ENCODE peak calls at places on chromosomes 13 and 19, in six cellular contexts. One of them, this sample, is unnamed.

GRCh38 chr19:44575116-44575700 is 38.2 kb upstream of the IGSF23 start:
- DNase-seq in SK-N-SH: no peak
- DNase-seq in HL-60: no peak
- DNase-seq in H1: no peak
- DNase-seq in K562: no peak
- DNase-seq in HepG2: no peak
- DNase-seq in this sample: no peak

GRCh38 chr13:44884076-44884729 is 105.1 kb downstream of the NUFIP1 start:
- DNase-seq in K562: no peak
- DNase-seq in SK-N-SH: no peak
- DNase-seq in HepG2: no peak
- DNase-seq in H1: no peak
- DNase-seq in HL-60: no peak
- DNase-seq in this sample: no peak

GRCh38 chr19:397321-397720 is 11.6 kb downstream of the C2CD4C start:
- DNase-seq in H1: no peak
- DNase-seq in HepG2: no peak
- DNase-seq in SK-N-SH: no peak
- DNase-seq in HL-60: no peak
- DNase-seq in K562: no peak
- DNase-seq in this sample: no peak

GRCh38 chr13:98664924-98665637 is 87.4 kb downstream of the SLC15A1 start:
- DNase-seq in HL-60: no peak
- DNase-seq in HepG2: no peak
- DNase-seq in H1: no peak
- DNase-seq in SK-N-SH: no peak
- DNase-seq in K562: no peak
- DNase-seq in this sample: no peak

GRCh38 chr19:10290439-10290875 is 705 bp downstream of the ICAM5 start:
- DNase-seq in K562: no peak
- DNase-seq in H1: peak; percentile 81
- DNase-seq in HepG2: no peak
- DNase-seq in SK-N-SH: no peak
- DNase-seq in HL-60: no peak
- DNase-seq in this sample: no peak

GRCh38 chr19:55369651-55370304 is 485 bp downstream of the IL11 start:
- DNase-seq in H1: peak; percentile 87
- DNase-seq in K562: peak; percentile 82
- DNase-seq in SK-N-SH: peak; percentile 96
- DNase-seq in HL-60: no peak
- DNase-seq in HepG2: no peak
- DNase-seq in this sample: no peak

GRCh38 chr19:10919352-10920287 is 8.8 kb downstream of the YIPF2 start:
- DNase-seq in H1: no peak
- DNase-seq in HL-60: no peak
- DNase-seq in SK-N-SH: no peak
- DNase-seq in K562: no peak
- DNase-seq in HepG2: no peak
- DNase-seq in this sample: no peak

GRCh38 chr19:17202249-17202648 is 12.9 kb upstream of the USE1 start:
- DNase-seq in SK-N-SH: no peak
- DNase-seq in HepG2: no peak
- DNase-seq in K562: no peak
- DNase-seq in HL-60: no peak
- DNase-seq in H1: no peak
- DNase-seq in this sample: no peak

GRCh38 chr19:5085566-5085965 is 116.7 kb downstream of the KDM4B start:
- DNase-seq in HL-60: no peak
- DNase-seq in K562: no peak
- DNase-seq in H1: no peak
- DNase-seq in HepG2: no peak
- DNase-seq in SK-N-SH: no peak
- DNase-seq in this sample: no peak

GRCh38 chr19:52941941-52942370 is 18.7 kb upstream of the ZNF888 start:
- DNase-seq in HL-60: peak; percentile 48
- DNase-seq in K562: no peak
- DNase-seq in SK-N-SH: peak; percentile 25
- DNase-seq in H1: peak; percentile 70
- DNase-seq in HepG2: no peak
- DNase-seq in this sample: no peak

GRCh38 chr13:23960566-23961156 is 63.4 kb upstream of the C1QTNF9B start:
- DNase-seq in HL-60: no peak
- DNase-seq in K562: no peak
- DNase-seq in H1: no peak
- DNase-seq in HepG2: peak; percentile 30
- DNase-seq in SK-N-SH: no peak
- DNase-seq in this sample: no peak

GRCh38 chr19:11092181-11092538 is 2.9 kb downstream of the LDLR start:
- DNase-seq in HepG2: peak; percentile 92
- DNase-seq in HL-60: no peak
- DNase-seq in K562: no peak
- DNase-seq in H1: no peak
- DNase-seq in SK-N-SH: no peak
- DNase-seq in this sample: no peak

GRCh38 chr19:15248648-15249559 is 16.7 kb upstream of the EPHX3 start:
- DNase-seq in HL-60: no peak
- DNase-seq in SK-N-SH: no peak
- DNase-seq in HepG2: no peak
- DNase-seq in K562: no peak
- DNase-seq in H1: no peak
- DNase-seq in this sample: no peak

GRCh38 chr13:90933097-90933826 is 414.2 kb upstream of the MIR17HG start:
- DNase-seq in SK-N-SH: no peak
- DNase-seq in HL-60: no peak
- DNase-seq in HepG2: no peak
- DNase-seq in K562: no peak
- DNase-seq in H1: no peak
- DNase-seq in this sample: no peak

GRCh38 chr13:30870049-30870884 is 35.8 kb upstream of the MEDAG start:
- DNase-seq in K562: peak; percentile 78
- DNase-seq in HL-60: no peak
- DNase-seq in SK-N-SH: no peak
- DNase-seq in HepG2: no peak
- DNase-seq in H1: peak; percentile 67
- DNase-seq in this sample: no peak

GRCh38 chr13:59531571-59532091 is 632.1 kb downstream of the DIAPH3 start:
- DNase-seq in SK-N-SH: no peak
- DNase-seq in K562: peak; percentile 56
- DNase-seq in H1: peak; percentile 50
- DNase-seq in HepG2: peak; percentile 3
- DNase-seq in HL-60: no peak
- DNase-seq in this sample: no peak

GRCh38 chr19:5880604-5881078 is 10.3 kb upstream of the FUT5 start:
- DNase-seq in SK-N-SH: no peak
- DNase-seq in HepG2: peak; percentile 90
- DNase-seq in K562: no peak
- DNase-seq in HL-60: no peak
- DNase-seq in H1: no peak
- DNase-seq in this sample: no peak

GRCh38 chr13:25775275-25775674 is 276.5 kb downstream of the SHISA2 start:
- DNase-seq in HL-60: no peak
- DNase-seq in HepG2: no peak
- DNase-seq in H1: no peak
- DNase-seq in K562: no peak
- DNase-seq in SK-N-SH: no peak
- DNase-seq in this sample: no peak

DNA sequence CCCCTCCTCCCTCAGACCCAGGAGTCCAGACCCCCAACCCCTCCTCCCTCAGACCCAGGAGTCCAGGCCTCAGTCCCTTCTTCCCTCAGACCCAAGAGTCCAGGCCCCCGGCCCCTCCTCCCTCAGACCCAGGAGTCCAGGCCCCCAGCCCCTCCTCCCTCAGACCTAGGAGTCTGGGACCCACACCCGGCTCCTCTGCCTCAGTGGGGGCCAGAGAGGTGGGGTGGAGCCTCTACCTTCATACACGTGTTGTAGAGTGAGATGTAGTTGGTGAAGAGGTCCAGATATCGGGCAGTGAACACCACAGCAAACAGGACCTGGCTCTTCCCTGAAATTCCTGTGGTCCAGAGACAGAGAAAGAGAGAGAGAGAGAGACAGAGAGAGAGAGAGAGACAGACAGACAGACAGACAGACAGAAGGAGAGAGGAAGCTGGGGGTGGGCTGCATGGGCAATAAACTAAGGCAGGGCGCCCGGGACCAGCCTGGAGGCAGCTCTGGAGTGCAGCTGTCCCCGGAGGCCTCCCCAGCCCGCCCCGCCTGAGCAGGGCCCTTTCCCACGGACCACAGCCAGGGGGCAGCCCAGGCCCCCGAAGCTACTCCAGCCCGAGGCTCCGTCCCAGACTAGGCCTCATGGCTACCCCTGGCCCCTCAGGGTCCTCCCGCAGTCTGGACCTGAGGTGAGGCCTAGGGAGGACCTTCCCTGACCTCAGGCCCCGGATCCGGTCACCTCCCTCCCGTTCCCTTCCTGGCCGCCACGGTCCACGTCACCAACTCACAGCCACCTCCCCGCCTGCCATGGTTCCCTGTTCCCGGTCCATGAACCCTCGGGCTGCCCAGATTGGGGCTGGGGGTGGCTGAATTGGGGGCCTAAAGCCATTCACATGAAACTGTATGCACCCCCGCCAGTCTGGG is 907 bp downstream of the KDELR1 start:
- DNase-seq in H1: peak; percentile 84
- DNase-seq in SK-N-SH: peak; percentile 84
- DNase-seq in K562: peak; percentile 79
- DNase-seq in HL-60: peak; percentile 72
- DNase-seq in HepG2: peak; percentile 44
- DNase-seq in this sample: no peak
- TF ChIP-seq GABPA in H1: peak; percentile 32
- TF ChIP-seq GABPA in SK-N-SH: peak; percentile 45
- TF ChIP-seq GABPA in K562: peak; percentile 55
- TF ChIP-seq GABPA in HL-60: no peak
- TF ChIP-seq GABPA in HepG2: peak; percentile 45
- TF ChIP-seq GABPA in this sample: no peak

GRCh38 chr19:35267818-35268545 is 780 bp upstream of the USF2 start:
- DNase-seq in SK-N-SH: peak; percentile 99
- DNase-seq in K562: peak; percentile 97
- DNase-seq in HepG2: no peak
- DNase-seq in HL-60: no peak
- DNase-seq in H1: peak; percentile 81
- DNase-seq in this sample: no peak

GRCh38 chr19:35266904-35267817 is 1.6 kb upstream of the USF2 start:
- DNase-seq in K562: peak; percentile 44
- DNase-seq in H1: peak; percentile 70
- DNase-seq in SK-N-SH: peak; percentile 68
- DNase-seq in HL-60: no peak
- DNase-seq in HepG2: no peak
- DNase-seq in this sample: no peak

GRCh38 chr19:35270381-35270811 is 1.6 kb downstream of the USF2 start:
- DNase-seq in H1: no peak
- DNase-seq in SK-N-SH: no peak
- DNase-seq in HL-60: no peak
- DNase-seq in HepG2: no peak
- DNase-seq in K562: no peak
- DNase-seq in this sample: no peak

GRCh38 chr19:35269425-35270117 is 809 bp downstream of the USF2 start:
- DNase-seq in HepG2: peak; percentile 82
- DNase-seq in HL-60: peak; percentile 71
- DNase-seq in H1: peak; percentile 97
- DNase-seq in SK-N-SH: peak; percentile 89
- DNase-seq in K562: peak; percentile 83
- DNase-seq in this sample: peak; percentile 51

DNA sequence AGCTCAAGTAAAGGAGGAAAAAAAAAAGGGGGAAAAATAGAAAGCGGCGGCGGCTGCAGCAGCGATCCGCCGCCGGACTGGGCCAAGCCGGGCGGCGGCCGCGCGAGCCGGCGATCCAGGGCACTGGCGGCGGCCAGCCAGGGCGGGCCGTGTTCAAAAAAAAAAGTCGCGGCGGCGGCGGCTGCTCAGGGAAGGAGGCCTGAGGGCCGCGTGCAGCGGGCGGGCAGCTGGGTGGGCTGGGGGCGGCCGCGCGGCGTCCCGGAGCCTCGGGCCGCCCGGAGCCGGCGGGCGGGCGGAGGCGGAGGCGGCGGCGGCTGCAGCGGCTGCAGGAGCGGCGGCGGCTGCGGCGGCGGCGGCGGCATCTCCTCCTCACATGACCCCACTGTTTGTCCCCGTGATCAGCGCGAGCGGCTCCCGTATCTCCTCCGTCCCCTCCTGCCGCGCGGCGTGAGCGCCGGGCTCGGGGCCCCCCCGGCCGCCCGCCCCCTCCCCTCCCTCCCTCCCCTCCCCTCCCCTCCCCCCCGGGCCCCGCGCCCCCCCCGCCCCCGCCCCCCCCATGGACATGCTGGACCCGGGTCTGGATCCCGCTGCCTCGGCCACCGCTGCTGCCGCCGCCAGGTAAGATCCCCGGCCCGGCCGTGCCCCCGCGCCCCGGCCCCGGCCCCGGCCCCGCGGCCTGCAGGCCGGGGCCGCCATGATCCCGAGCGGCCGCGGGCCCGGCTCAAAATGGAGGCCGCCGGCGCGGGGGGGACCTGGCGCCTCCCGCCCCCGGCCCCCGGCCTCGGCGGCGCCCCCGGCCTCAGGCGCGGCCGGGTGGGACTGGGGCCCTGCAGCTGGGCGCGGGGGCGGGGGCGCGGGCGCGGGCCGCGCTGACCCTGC is at the start of gene USF2:
- DNase-seq in H1: no peak
- DNase-seq in HL-60: no peak
- DNase-seq in SK-N-SH: peak; percentile 89
- DNase-seq in K562: peak; percentile 88
- DNase-seq in HepG2: peak; percentile 72
- DNase-seq in this sample: no peak
- TF ChIP-seq GABPA in H1: no peak
- TF ChIP-seq GABPA in HL-60: no peak
- TF ChIP-seq GABPA in SK-N-SH: no peak
- TF ChIP-seq GABPA in K562: no peak
- TF ChIP-seq GABPA in HepG2: no peak
- TF ChIP-seq GABPA in this sample: no peak

DNA sequence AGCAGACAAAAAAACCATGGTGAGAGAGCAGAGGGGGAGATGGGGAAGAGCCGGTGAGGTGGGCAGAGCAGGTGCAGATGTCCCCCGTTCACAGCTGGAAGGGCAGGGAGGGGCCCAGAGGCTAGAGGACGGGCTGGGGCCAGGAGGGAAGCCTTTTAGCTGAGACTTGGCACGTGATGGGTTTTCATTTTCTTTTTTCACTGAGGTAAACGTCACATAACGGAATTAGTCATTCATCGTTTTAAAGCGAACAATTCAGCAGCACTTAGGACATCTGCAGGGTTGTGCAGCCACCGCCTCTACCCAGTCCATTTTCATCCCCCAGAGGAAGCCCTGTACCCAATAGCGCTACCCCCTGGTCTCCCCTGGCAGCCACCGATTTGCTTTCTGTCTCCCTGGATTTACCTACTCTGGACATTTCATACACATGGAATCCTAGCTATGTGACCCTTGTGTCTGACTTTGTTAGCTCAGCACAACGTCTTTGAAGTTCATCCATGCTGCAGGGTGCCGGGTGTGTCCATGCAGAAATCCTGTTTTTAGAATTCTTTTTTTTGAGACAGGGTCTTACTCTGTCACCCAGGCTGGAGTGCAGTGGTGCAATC is 16.0 kb upstream of the EMC10 start:
- DNase-seq in H1: no peak
- DNase-seq in HL-60: no peak
- DNase-seq in K562: no peak
- DNase-seq in SK-N-SH: no peak
- DNase-seq in HepG2: peak; percentile 91
- DNase-seq in this sample: peak; percentile 75
- TF ChIP-seq GABPA in H1: no peak
- TF ChIP-seq GABPA in HL-60: no peak
- TF ChIP-seq GABPA in K562: no peak
- TF ChIP-seq GABPA in SK-N-SH: no peak
- TF ChIP-seq GABPA in HepG2: no peak
- TF ChIP-seq GABPA in this sample: no peak

GRCh38 chr19:41914906-41915247 is 13.4 kb downstream of the ERFL start:
- DNase-seq in K562: no peak
- DNase-seq in HepG2: no peak
- DNase-seq in H1: no peak
- DNase-seq in HL-60: no peak
- DNase-seq in SK-N-SH: no peak
- DNase-seq in this sample: no peak
- TF ChIP-seq GABPA in K562: no peak
- TF ChIP-seq GABPA in HepG2: no peak
- TF ChIP-seq GABPA in H1: no peak
- TF ChIP-seq GABPA in HL-60: no peak
- TF ChIP-seq GABPA in SK-N-SH: no peak
- TF ChIP-seq GABPA in this sample: no peak

This sample was measured in GM12878.